ENCODE peak calls at places on chromosomes 2 and 18, in five cellular contexts. P is tibial artery, J is HTR-8/SVneo, S is body of pancreas, K is anterior cingulate cortex. L is an unnamed sample.

GRCh38 chr2:213284105-213285090 is at the start of gene SPAG16:
- DNase-seq in K (peak), P (peak), S (peak), J (peak), L (peak)

GRCh38 chr2:94994063-94994913 is 31.2 kb upstream of the MAL start:
- DNase-seq in P (no peak), K (no peak), S (no peak), J (no peak), L (no peak)

GRCh38 chr2:37875332-37875976 is 49.6 kb upstream of the RMDN2 start:
- DNase-seq in S (no peak), P (no peak), K (no peak), J (no peak), L (no peak)

GRCh38 chr18:3879114-3879835 is 429.3 kb downstream of the TGIF1 start:
- DNase-seq in S (no peak), P (no peak), K (no peak), J (no peak), L (no peak)

GRCh38 chr2:240972636-240973521 is 25.5 kb upstream of the SNED1 start:
- DNase-seq in S (peak), J (no peak), P (no peak), K (peak), L (no peak)

GRCh38 chr2:1995987-1996386 is 251.7 kb upstream of the PXDN start:
- DNase-seq in P (no peak), J (no peak), K (no peak), S (no peak), L (no peak)

GRCh38 chr2:207231106-207231860 is 65.5 kb upstream of the KLF7 start:
- DNase-seq in S (no peak), K (no peak), P (no peak), J (no peak), L (no peak)

GRCh38 chr2:225017713-225018112 is 24.6 kb downstream of the DOCK10 start:
- DNase-seq in J (no peak), K (no peak), S (no peak), P (no peak), L (no peak)

GRCh38 chr2:33363599-33364300 is 112.7 kb upstream of the RASGRP3 start:
- DNase-seq in K (no peak), P (no peak), J (no peak), S (no peak), L (no peak)

GRCh38 chr2:82525744-82526143 is 1933.3 kb downstream of the SUCLG1 start:
- DNase-seq in K (no peak), P (no peak), J (no peak), S (no peak), L (no peak)

GRCh38 chr2:44528595-44528994 is 166.8 kb downstream of the CAMKMT start:
- DNase-seq in S (no peak), K (no peak), P (no peak), J (no peak), L (no peak)

GRCh38 chr2:13919981-13920382 is 712.5 kb upstream of the LRATD1 start:
- DNase-seq in J (no peak), S (no peak), P (no peak), K (no peak), L (no peak)

GRCh38 chr2:217902281-217903141 is 100.3 kb downstream of the TNS1 start:
- DNase-seq in J (no peak), S (peak), K (no peak), P (peak), L (no peak)

GRCh38 chr2:18057657-18058056 is 179.2 kb downstream of the KCNS3 start:
- DNase-seq in S (no peak), K (no peak), P (no peak), J (no peak), L (no peak)

GRCh38 chr2:220665108-220665471 is 907.0 kb downstream of the EPHA4 start:
- DNase-seq in P (no peak), J (no peak), K (no peak), S (no peak), L (no peak)

GRCh38 chr2:214696681-214697080 is 112.8 kb downstream of the BARD1 start:
- DNase-seq in K (no peak), S (no peak), J (no peak), P (no peak), L (no peak)

GRCh38 chr18:55489742-55490055 is 98.3 kb downstream of the TCF4 start:
- DNase-seq in P (no peak), S (no peak), J (no peak), K (no peak), L (no peak)

GRCh38 chr18:3525870-3526420 is 76.0 kb downstream of the TGIF1 start:
- DNase-seq in P (no peak), S (no peak), K (peak), J (no peak), L (peak)

GRCh38 chr2:54402350-54402749 is 53.8 kb upstream of the SPTBN1 start:
- DNase-seq in S (peak), J (peak), K (no peak), P (peak), L (no peak)

GRCh38 chr18:12630136-12630535 is 27.8 kb downstream of the SPIRE1 start:
- DNase-seq in J (no peak), S (no peak), P (no peak), K (no peak), L (no peak)

GRCh38 chr2:42959993-42960834 is 167.8 kb upstream of the HAAO start:
- DNase-seq in S (no peak), P (no peak), K (no peak), J (no peak), L (no peak)

GRCh38 chr2:177327065-177327464 is 62.5 kb upstream of the NFE2L2 start:
- DNase-seq in S (no peak), J (no peak), K (no peak), P (no peak), L (no peak)

GRCh38 chr2:228866781-228867180 is 404.3 kb downstream of the PID1 start:
- DNase-seq in P (no peak), K (no peak), J (no peak), S (no peak), L (no peak)

GRCh38 chr2:205273627-205274026 is 408.7 kb upstream of the NRP2 start:
- DNase-seq in P (no peak), K (no peak), J (no peak), S (no peak), L (no peak)

GRCh38 chr18:3248670-3249359 is 1.2 kb downstream of the MYL12A start:
- DNase-seq in K (no peak), J (no peak), P (no peak), S (peak), L (no peak)